ENCODE peak calls at places on chromosomes 3 and 15, in five cellular contexts. C, W, D, O and V are unnamed samples.

GRCh38 chr3:94114667-94115066 is 51.8 kb downstream of the NSUN3 start:
- DNase-seq in W (no peak), O (no peak), D (no peak), C (no peak), V (no peak)

GRCh38 chr3:155112661-155113389 is 32.7 kb downstream of the MME start:
- DNase-seq in C (no peak), O (no peak), D (no peak), W (no peak), V (no peak)

GRCh38 chr3:45479627-45480026 is 91.3 kb downstream of the LARS2 start:
- DNase-seq in O (no peak), D (no peak), C (no peak), W (no peak), V (no peak)

GRCh38 chr15:50113187-50113505 is 5.9 kb downstream of the ATP8B4 start:
- DNase-seq in D (no peak), O (no peak), W (no peak), C (no peak), V (no peak)

GRCh38 chr3:70231224-70231623 is 81.2 kb downstream of the MDFIC2 start:
- DNase-seq in C (no peak), O (no peak), W (no peak), D (no peak), V (no peak)

GRCh38 chr3:3127432-3128010 is 781 bp downstream of the TRNT1 start:
- DNase-seq in O (peak; percentile 72), W (no peak), C (no peak), D (no peak), V (peak; percentile 13)

GRCh38 chr15:67758610-67759300 is 66.6 kb upstream of the SKOR1 start:
- DNase-seq in C (no peak), W (no peak), D (no peak), O (no peak), V (no peak)

GRCh38 chr3:10370429-10370828 is 49.5 kb upstream of the SEC13 start:
- DNase-seq in C (no peak), D (no peak), O (no peak), W (no peak), V (no peak)

GRCh38 chr3:36318584-36319200 is 61.6 kb upstream of the STAC start:
- DNase-seq in C (no peak), O (no peak), W (no peak), D (no peak), V (no peak)

GRCh38 chr3:100165926-100166550 is 51.7 kb upstream of the FILIP1L start:
- DNase-seq in W (no peak), C (no peak), O (no peak), D (no peak), V (no peak)

GRCh38 chr15:64547275-64547674 is 86.9 kb downstream of the ZNF609 start:
- DNase-seq in O (no peak), W (no peak), D (no peak), C (no peak), V (no peak)

GRCh38 chr3:127702151-127702578 is 29.4 kb downstream of the ABTB1 start:
- DNase-seq in O (no peak), W (no peak), C (no peak), D (no peak), V (no peak)

GRCh38 chr3:14159426-14159825 is 19.0 kb downstream of the XPC start:
- DNase-seq in D (no peak), C (no peak), W (no peak), O (no peak), V (no peak)

GRCh38 chr15:78415284-78415683 is 22.7 kb upstream of the IREB2 start:
- DNase-seq in W (peak; percentile 100), C (no peak), D (no peak), O (no peak), V (peak; percentile 32)

GRCh38 chr3:46629571-46630517 is 17.5 kb downstream of the FAM240A start:
- DNase-seq in D (peak; percentile 55), C (peak; percentile 78), O (peak; percentile 88), W (peak; percentile 14), V (peak; percentile 90)

GRCh38 chr3:111785034-111785433 is 74.0 kb upstream of the PHLDB2 start:
- DNase-seq in C (no peak), O (no peak), W (no peak), D (no peak), V (peak; percentile 42)

GRCh38 chr15:39784125-39784524 is 1.5 kb upstream of the FSIP1 start:
- DNase-seq in W (no peak), O (no peak), D (no peak), C (no peak), V (peak; percentile 21)

GRCh38 chr3:40464339-40465110 is 7.4 kb downstream of the RPL14 start:
- DNase-seq in W (no peak), C (no peak), O (no peak), D (no peak), V (no peak)

GRCh38 chr3:150523538-150523937 is 22.8 kb downstream of the SERP1 start:
- DNase-seq in O (no peak), W (no peak), D (no peak), C (no peak), V (peak; percentile 8)

GRCh38 chr3:55885721-55886120 is 398.6 kb upstream of the WNT5A start:
- DNase-seq in O (no peak), D (no peak), W (no peak), C (no peak), V (no peak)

GRCh38 chr15:68843425-68844311 is 23.0 kb upstream of the ANP32A start:
- DNase-seq in O (peak; percentile 69), C (no peak), W (peak; percentile 41), D (no peak), V (peak; percentile 27)

GRCh38 chr3:115486880-115487279 is 136.4 kb upstream of the GAP43 start:
- DNase-seq in D (no peak), C (no peak), W (no peak), O (no peak), V (peak; percentile 12)

GRCh38 chr3:128701342-128702212 is 24.4 kb upstream of the RAB7A start:
- DNase-seq in D (no peak), C (no peak), O (no peak), W (no peak), V (no peak)

GRCh38 chr3:187188931-187189330 is 8.4 kb upstream of the RTP1 start:
- DNase-seq in W (no peak), D (no peak), C (no peak), O (no peak), V (no peak)

GRCh38 chr3:23071758-23072157 is 131.4 kb upstream of the UBE2E2 start:
- DNase-seq in D (no peak), O (no peak), C (no peak), W (no peak), V (no peak)